ENCODE peak calls at places on chromosomes 4 and X, in eight cellular contexts. V, B, K, I, E, P, Q and D are unnamed samples.

GRCh38 chr4:3321295-3321889 is 28.6 kb downstream of the RGS12 start:
- DNase-seq in V (no peak), B (no peak), K (peak; percentile 7), I (no peak), E (no peak), P (no peak), Q (no peak), D (no peak)

GRCh38 chr4:7166981-7167700 is 25.2 kb upstream of the SORCS2 start:
- DNase-seq in V (no peak), B (no peak), K (no peak), I (no peak), E (peak; percentile 25), P (no peak), Q (no peak), D (peak; percentile 35)

GRCh38 chr4:82801910-82802521 is 3.4 kb upstream of the SCD5 start:
- DNase-seq in V (peak; percentile 30), B (peak; percentile 12), K (peak; percentile 41), I (peak; percentile 63), E (peak; percentile 56), P (no peak), Q (no peak), D (no peak)

GRCh38 chr4:47054130-47054529 is 22.8 kb downstream of the GABRB1 start:
- DNase-seq in V (no peak), B (no peak), K (no peak), I (no peak), E (no peak), P (no peak), Q (no peak), D (no peak)

GRCh38 chr4:89737888-89738287 is 99.1 kb downstream of the SNCA start:
- DNase-seq in V (no peak), B (no peak), K (no peak), I (peak; percentile 79), E (peak; percentile 21), P (no peak), Q (no peak), D (no peak)

GRCh38 chrX:63394872-63395271 is 43.7 kb upstream of the SPIN4 start:
- DNase-seq in V (no peak), B (no peak), K (no peak), I (no peak), E (no peak), P (no peak), Q (no peak), D (no peak)

GRCh38 chr4:40143926-40144508 is 52.8 kb upstream of the RHOH start:
- DNase-seq in V (no peak), B (no peak), K (no peak), I (no peak), E (no peak), P (no peak), Q (no peak), D (no peak)

GRCh38 chr4:40548256-40548655 is 81.4 kb downstream of the RBM47 start:
- DNase-seq in V (no peak), B (no peak), K (no peak), I (no peak), E (no peak), P (no peak), Q (no peak), D (no peak)

GRCh38 chrX:31266172-31267076 is 194.6 kb upstream of the FTHL17 start:
- DNase-seq in V (no peak), B (peak; percentile 68), K (peak; percentile 52), I (peak; percentile 53), E (no peak), P (peak; percentile 81), Q (no peak), D (peak; percentile 51)

GRCh38 chr4:79748835-79749234 is 324.2 kb downstream of the ANTXR2 start:
- DNase-seq in V (no peak), B (no peak), K (no peak), I (no peak), E (no peak), P (no peak), Q (no peak), D (no peak)

GRCh38 chr4:185508162-185508561 is 27.1 kb downstream of the PDLIM3 start:
- DNase-seq in V (no peak), B (no peak), K (no peak), I (no peak), E (peak; percentile 95), P (no peak), Q (no peak), D (no peak)

GRCh38 chr4:76003620-76004019 is 3.7 kb downstream of the CXCL9 start:
- DNase-seq in V (peak; percentile 52), B (no peak), K (no peak), I (no peak), E (no peak), P (no peak), Q (no peak), D (no peak)

GRCh38 chr4:39043058-39043696 is 11.0 kb upstream of the TMEM156 start:
- DNase-seq in V (no peak), B (no peak), K (no peak), I (no peak), E (peak; percentile 71), P (no peak), Q (no peak), D (no peak)

GRCh38 chrX:107565916-107566602 is 62.3 kb upstream of the PRPS1 start:
- DNase-seq in V (peak; percentile 4), B (no peak), K (peak; percentile 9), I (peak; percentile 52), E (peak; percentile 64), P (no peak), Q (no peak), D (no peak)

GRCh38 chr4:163380703-163381102 is 37.0 kb downstream of the NPY5R start:
- DNase-seq in V (peak; percentile 5), B (no peak), K (no peak), I (no peak), E (no peak), P (no peak), Q (no peak), D (no peak)

DNA sequence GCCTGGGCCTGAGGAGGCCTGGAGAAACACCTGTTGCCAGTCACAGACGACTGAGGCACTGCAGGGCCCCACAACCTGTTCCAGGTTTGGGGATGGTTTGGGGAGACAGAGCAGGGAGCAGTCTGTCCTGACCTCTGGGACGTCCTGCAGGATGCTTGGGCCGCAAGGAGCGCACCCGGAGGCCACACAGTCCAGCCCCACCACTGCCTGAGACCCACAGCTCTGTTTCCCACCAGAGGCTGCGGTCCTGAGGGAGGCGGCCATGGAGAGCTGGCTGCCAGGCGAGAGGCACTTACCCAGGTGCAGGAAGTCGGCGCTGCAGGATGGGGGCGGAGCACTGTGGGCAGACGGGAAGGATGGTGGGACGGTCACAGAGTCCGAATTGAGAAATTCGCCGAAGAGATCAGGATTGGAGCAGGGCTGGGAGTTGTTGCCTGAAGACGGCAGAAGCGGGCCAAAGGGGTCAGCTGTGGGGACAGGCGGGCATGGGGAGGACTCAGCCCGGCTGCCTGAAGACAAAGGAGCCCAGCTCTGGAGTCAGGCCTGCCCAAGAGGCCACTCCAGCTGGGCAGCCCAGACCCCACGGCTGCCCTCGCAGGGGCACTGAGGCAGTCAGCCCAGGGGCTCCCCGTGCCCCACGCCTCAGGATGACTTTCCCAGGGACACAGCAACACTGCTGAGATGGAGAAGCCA is 40.3 kb upstream of the CPLX1 start:
- DNase-seq in V (no peak), B (no peak), K (no peak), I (no peak), E (no peak), P (no peak), Q (no peak), D (no peak)
- TF ChIP-seq CTCF in V (no peak), B (no peak), K (no peak), I (no peak), E (no peak), P (no peak), Q (no peak), D (no peak)

GRCh38 chrX:121000589-121000988 is 15.0 kb upstream of the CT47A1 start:
- DNase-seq in V (peak; percentile 9), B (peak; percentile 3), K (no peak), I (peak; percentile 1), E (peak; percentile 51), P (peak; percentile 2), Q (no peak), D (no peak)
- TF ChIP-seq CTCF in V (no peak), B (peak; percentile 62), K (no peak), I (no peak), E (peak; percentile 38), P (no peak), Q (no peak), D (peak; percentile 40)

GRCh38 chrX:20143539-20143938 is 1.9 kb upstream of the EIF1AX start:
- DNase-seq in V (peak; percentile 56), B (no peak), K (peak; percentile 18), I (no peak), E (no peak), P (no peak), Q (no peak), D (no peak)

GRCh38 chrX:20143111-20143510 is 1.5 kb upstream of the EIF1AX start:
- DNase-seq in V (no peak), B (no peak), K (no peak), I (no peak), E (no peak), P (no peak), Q (no peak), D (no peak)

GRCh38 chrX:20139966-20140365 is 1.7 kb downstream of the EIF1AX start:
- DNase-seq in V (no peak), B (no peak), K (no peak), I (no peak), E (peak; percentile 61), P (no peak), Q (no peak), D (no peak)

GRCh38 chrX:20140410-20140809 is 1.2 kb downstream of the EIF1AX start:
- DNase-seq in V (peak; percentile 58), B (peak; percentile 26), K (no peak), I (no peak), E (no peak), P (no peak), Q (no peak), D (no peak)

DNA sequence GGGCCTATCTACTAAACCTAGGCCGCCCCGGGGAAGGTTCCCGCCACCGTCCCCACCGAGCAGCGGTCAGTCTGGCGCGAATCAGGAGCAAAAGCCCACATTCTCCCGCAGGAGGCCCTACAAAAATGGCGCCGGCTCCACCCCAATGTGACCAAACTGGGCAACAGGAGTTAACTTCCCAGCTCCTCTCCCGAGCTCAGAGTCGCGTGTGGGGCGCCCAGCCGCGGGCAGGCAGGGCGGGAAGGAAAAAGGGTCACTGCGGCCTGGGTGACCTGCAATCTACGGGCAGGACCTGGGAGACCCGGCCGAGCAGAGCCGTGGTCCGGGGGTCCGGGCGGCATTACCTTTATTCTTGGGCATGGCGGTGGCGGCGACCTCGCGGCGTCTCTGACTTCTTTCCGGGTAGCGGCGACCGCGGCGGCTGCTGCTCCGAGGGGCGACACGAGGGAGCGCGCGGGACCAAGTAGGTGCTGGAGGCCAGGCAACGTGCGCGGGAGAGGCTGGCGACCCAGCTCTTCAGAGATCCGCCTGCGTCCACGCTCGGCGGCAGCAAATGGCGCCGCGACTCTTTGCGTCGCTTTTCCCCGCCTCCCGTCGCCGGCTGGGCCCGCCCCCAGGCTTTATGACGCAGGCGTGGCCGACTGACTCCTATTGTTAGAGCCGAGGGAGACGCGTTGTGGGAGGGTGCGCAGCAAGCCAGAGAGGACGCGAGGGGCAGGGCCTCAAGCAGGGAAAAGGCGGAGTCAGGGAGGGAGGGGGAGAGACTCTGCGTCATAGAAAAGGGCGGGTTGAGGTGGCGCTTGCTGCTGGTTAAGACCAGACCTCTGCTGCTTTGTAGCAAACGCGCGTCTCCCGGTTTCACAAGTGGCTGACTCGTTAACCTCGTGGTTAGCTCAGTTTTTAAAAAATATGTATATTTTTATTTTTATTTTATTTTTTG is at the start of gene EIF1AX:
- DNase-seq in V (peak; percentile 97), B (peak; percentile 95), K (peak; percentile 95), I (peak; percentile 98), E (peak; percentile 90), P (peak; percentile 82), Q (peak; percentile 95), D (peak; percentile 81)
- TF ChIP-seq CTCF in V (no peak), B (no peak), K (no peak), I (no peak), E (no peak), P (no peak), Q (no peak), D (no peak)

GRCh38 chrX:124680287-124680686 is 333.9 kb downstream of the SH2D1A start:
- DNase-seq in V (no peak), B (no peak), K (no peak), I (no peak), E (no peak), P (no peak), Q (no peak), D (no peak)
- TF ChIP-seq CTCF in V (no peak), B (no peak), K (no peak), I (no peak), E (no peak), P (no peak), Q (no peak), D (no peak)